ENCODE peak calls at places on chromosomes 6 and 20, in nine cellular contexts. V is neuronal stem cell, S is mesenchymal stem cell, N is heart left ventricle, C is mucosa of descending colon, Q is SK-N-MC, J is aorta, I is uterus, U is endodermal cell. F is an unnamed sample. For H3K9me3, the result is how much of the 10 kb centered on the place peaks cover.

GRCh38 chr20:21433329-21433890 is 36.1 kb upstream of the NKX2-4 start:
- DNase-seq in V (no peak), I (no peak), J (no peak), U (no peak), N (no peak), S (no peak), C (no peak), Q (no peak), F (no peak)

GRCh38 chr20:59082077-59082740 is 39.6 kb upstream of the PRELID3B start:
- DNase-seq in S (no peak), U (no peak), Q (peak), V (no peak), N (no peak), J (no peak), C (no peak), I (no peak), F (no peak)

GRCh38 chr6:158220786-158221442 is 52.8 kb downstream of the GTF2H5 start:
- DNase-seq in I (peak), N (peak), V (peak), C (peak), S (peak), U (peak), Q (no peak), J (peak), F (peak)

GRCh38 chr6:56899311-56899710 is 55.6 kb upstream of the BEND6 start:
- DNase-seq in S (no peak), V (no peak), J (no peak), N (no peak), I (no peak), U (no peak), Q (no peak), C (no peak), F (no peak)

GRCh38 chr6:113381957-113382356 is 475.2 kb upstream of the MARCKS start:
- DNase-seq in S (peak), J (no peak), V (no peak), N (no peak), U (no peak), I (no peak), C (no peak), Q (peak), F (no peak)

GRCh38 chr6:150685860-150686259 is 86.2 kb downstream of the PLEKHG1 start:
- DNase-seq in N (no peak), V (no peak), U (peak), C (no peak), S (no peak), Q (no peak), J (no peak), I (no peak), F (peak)

GRCh38 chr6:109340811-109341210 is 41.5 kb downstream of the CD164 start:
- DNase-seq in N (no peak), C (no peak), S (no peak), Q (no peak), J (no peak), U (no peak), V (no peak), I (no peak), F (no peak)

GRCh38 chr6:36024154-36024760 is at the start of gene SLC26A8:
- DNase-seq in J (no peak), V (no peak), S (no peak), U (peak), Q (no peak), N (no peak), C (no peak), I (no peak), F (no peak)

GRCh38 chr6:21639316-21639715 is 45.8 kb downstream of the SOX4 start:
- DNase-seq in V (no peak), I (no peak), U (no peak), S (no peak), N (no peak), C (no peak), Q (no peak), J (no peak), F (no peak)

GRCh38 chr20:58342104-58342945 is 32.8 kb downstream of the RAB22A start:
- DNase-seq in N (no peak), I (no peak), J (no peak), V (no peak), U (no peak), Q (no peak), C (no peak), S (peak), F (no peak)

GRCh38 chr6:28315628-28316027 is 20.3 kb downstream of the ZSCAN31 start:
- DNase-seq in J (no peak), N (no peak), Q (no peak), V (no peak), U (no peak), C (no peak), S (no peak), I (no peak), F (no peak)

GRCh38 chr6:127690092-127690491 is 113.1 kb downstream of the C6orf58 start:
- DNase-seq in Q (no peak), S (peak), J (no peak), N (no peak), C (no peak), V (peak), I (no peak), U (no peak), F (no peak)

GRCh38 chr20:22074635-22075034 is 369.2 kb downstream of the PAX1 start:
- DNase-seq in I (no peak), N (no peak), Q (no peak), J (no peak), C (no peak), U (no peak), S (no peak), V (no peak), F (no peak)

GRCh38 chr6:68139130-68139529 is 496.0 kb upstream of the ADGRB3 start:
- DNase-seq in J (no peak), I (no peak), C (no peak), U (peak), S (no peak), N (no peak), Q (no peak), V (peak), F (no peak)

GRCh38 chr6:157912326-157912725 is 69.3 kb upstream of the SYNJ2 start:
- DNase-seq in S (no peak), V (no peak), N (no peak), Q (peak), J (no peak), I (no peak), U (no peak), C (no peak), F (no peak)

GRCh38 chr6:113057567-113058053 is 710.5 kb downstream of the RFPL4B start:
- DNase-seq in Q (no peak), I (no peak), J (no peak), C (no peak), V (no peak), S (no peak), U (no peak), N (no peak), F (no peak)

GRCh38 chr6:105713474-105714118 is 310.7 kb upstream of the PREP start:
- DNase-seq in N (no peak), S (peak), V (no peak), U (no peak), J (no peak), I (no peak), Q (no peak), C (no peak), F (no peak)

GRCh38 chr6:35473075-35473848 is 5.1 kb downstream of the RPL10A start:
- DNase-seq in S (no peak), C (no peak), I (no peak), U (peak), J (no peak), V (no peak), Q (no peak), N (no peak), F (no peak)

GRCh38 chr6:45607818-45608217 is 230.1 kb upstream of the SUPT3H start:
- DNase-seq in Q (peak), U (no peak), I (no peak), N (no peak), S (peak), J (no peak), C (no peak), V (no peak), F (no peak)

GRCh38 chr6:89260310-89260709 is 43.2 kb upstream of the GABRR1 start:
- DNase-seq in Q (no peak), N (no peak), I (no peak), S (no peak), U (no peak), V (no peak), C (no peak), J (no peak), F (no peak)

GRCh38 chr6:104143757-104144156 is 716.0 kb downstream of the HACE1 start:
- DNase-seq in N (no peak), I (no peak), J (no peak), V (no peak), S (no peak), C (no peak), U (no peak), Q (no peak), F (no peak)

GRCh38 chr20:44134897-44135810 is 51.8 kb downstream of the JPH2 start:
- DNase-seq in N (no peak), Q (no peak), S (no peak), C (no peak), U (no peak), V (no peak), I (no peak), J (no peak), F (no peak)

GRCh38 chr20:53959849-53960585 is 110.4 kb downstream of the BCAS1 start:
- DNase-seq in I (no peak), N (no peak), V (no peak), Q (no peak), C (no peak), S (peak), U (no peak), J (no peak), F (no peak)

GRCh38 chr6:128899651-128900050 is 16.7 kb downstream of the LAMA2 start:
- DNase-seq in Q (no peak), I (no peak), S (peak), U (no peak), J (no peak), V (no peak), N (no peak), C (no peak), F (no peak)

DNA sequence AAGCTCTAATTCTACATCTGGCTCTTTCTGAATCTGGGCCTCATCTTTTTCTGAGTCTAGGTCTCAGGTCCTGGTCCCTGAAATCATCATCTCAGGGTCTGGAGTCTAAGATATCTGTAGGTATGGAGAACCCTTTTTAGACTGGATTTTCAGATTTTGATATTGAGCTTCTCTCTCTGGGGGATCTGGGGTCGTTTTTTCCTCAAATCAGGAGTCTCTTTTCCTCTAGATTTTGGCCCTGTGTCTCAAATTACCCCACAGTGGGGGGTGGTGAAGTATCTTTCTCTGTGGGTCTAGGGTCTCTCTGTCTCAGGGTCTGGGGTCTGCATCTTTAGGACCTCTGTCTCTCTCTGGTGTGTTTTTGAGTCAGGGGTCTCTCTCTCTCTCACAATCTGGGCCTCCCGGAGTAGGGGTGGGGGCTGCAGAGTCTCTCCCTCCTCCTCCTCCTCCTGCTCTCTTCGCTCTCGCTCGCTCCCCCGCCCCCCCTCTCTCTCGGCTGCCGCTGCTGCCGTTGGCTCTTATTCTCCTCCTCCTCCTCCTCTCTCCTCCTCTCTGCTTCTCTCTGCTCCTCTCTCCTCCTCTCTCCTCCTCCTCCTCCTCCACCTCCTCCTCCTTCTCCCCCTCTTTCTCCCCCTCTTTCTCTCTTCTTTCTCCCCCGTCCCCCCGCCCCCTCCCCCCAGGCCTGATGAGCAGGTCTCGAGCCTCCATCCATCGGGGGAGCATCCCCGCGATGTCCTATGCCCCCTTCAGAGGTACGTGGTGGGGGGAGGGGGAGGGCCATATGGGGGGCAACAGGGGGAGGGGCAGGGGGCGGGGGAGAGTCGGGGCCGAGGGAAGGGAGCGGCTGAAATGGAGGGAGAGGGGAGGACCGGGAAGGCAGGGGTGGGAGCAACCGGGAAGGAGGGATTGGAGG is at the start of gene SYNGAP1:
- DNase-seq in J (peak), N (peak), V (no peak), C (peak), Q (no peak), I (peak), S (peak), U (peak), F (no peak)
- H3K4me3 ChIP-seq in J (peak), N (no peak), V (peak), C (no peak), Q (peak), I (peak), S (peak), U (peak), F (no peak)

DNA sequence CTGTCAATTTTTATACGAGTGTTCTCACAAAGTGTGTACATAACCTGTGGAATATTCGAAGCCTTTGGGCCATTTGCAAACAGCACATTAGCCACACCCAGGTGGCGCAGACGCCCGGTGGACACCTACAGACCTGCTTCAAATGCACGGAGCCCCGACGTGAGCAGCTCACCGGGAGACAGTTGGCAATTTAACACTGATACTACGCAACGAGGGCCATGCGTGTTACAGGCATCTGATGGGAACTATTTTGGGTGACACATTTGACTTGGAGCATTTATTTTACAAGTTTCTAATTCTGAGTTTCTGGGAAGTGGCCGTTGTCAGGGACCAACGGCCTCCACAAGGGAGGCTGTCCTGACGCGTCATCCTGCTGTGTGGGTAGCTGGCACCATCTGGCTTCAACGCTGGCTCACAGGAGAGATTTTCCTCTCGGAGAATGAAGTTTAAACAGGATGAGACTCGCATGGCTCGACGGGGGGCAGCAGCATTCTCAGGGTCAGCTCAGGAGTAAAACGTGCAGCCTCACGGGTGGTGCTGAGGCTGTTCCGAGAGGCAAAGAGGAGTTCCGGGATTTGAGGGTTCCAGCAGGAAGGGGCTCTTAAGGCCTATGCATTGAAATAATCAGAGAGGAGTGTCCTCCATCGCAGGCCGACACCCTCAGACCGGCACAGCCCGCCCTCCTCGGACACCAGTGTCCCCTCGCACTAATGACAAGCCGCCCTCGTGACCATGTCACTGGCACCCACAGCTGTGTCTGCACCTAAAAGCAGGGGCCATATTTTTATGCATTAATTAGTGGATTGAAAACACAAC is 207.4 kb downstream of the DLL1 start:
- DNase-seq in Q (no peak), U (peak), N (no peak), V (no peak), I (no peak), S (no peak), J (peak), C (no peak), F (peak)
- H3K9me3 ChIP-seq in Q (under half), U (under half), N (under half), V (under half), I (under half), S (under half), J (under half), C (under half), F (under half)

DNA sequence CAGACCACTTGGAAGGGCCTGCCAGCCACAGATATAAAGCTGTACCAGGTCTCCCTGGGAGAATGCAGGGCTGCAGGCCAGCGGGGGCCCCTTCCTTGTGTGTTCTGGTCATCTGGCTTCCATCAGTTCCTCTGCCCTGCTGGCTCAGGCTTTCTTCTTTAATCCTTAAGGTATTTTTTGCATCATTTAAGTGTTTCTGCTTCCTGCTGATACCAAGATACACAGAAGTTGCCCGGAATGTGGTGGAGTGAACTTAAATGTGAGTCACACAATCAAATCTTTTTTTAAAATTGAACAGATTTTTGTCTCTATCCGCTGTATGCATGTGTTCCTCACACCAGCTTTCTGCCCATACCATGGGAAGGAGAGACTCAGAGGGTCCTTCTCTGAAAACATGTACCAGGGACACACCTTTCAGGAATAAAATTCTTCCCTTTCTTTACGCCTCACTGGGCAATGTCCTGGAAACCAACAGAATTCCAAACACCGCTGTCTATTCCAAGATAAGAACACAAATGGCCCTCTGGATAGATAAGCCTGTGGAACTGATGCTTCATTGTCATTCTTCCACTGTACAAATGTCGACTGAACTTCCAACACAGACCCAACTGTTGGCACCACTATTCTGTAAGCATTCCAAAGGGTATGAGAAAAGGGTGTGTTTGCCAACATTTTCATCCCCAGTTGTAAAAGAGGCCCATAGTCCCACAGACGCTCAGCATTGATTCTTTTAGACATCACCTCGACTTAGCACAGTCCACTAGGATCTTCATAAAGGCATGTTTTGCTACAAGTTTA is 206.2 kb upstream of the MYLIP start:
- DNase-seq in N (no peak), S (peak), V (no peak), J (no peak), I (peak), U (no peak), C (no peak), Q (no peak), F (no peak)
- H3K4me3 ChIP-seq in N (no peak), S (no peak), V (no peak), J (no peak), I (no peak), U (no peak), C (no peak), Q (no peak), F (no peak)

GRCh38 chr6:167655174-167655821 is 171.4 kb upstream of the AFDN start:
- DNase-seq in C (no peak), J (no peak), N (no peak), V (no peak), S (no peak), I (no peak), U (no peak), Q (no peak), F (no peak)
- H3K9me3 ChIP-seq in C (under half), J (under half), N (under half), V (under half), S (under half), I (under half), U (under half), Q (under half), F (under half)

GRCh38 chr6:29829766-29830165 is 2.1 kb downstream of the HLA-G start:
- DNase-seq in N (no peak), C (no peak), S (no peak), U (no peak), V (no peak), J (no peak), Q (no peak), I (no peak), F (no peak)

GRCh38 chr6:29830409-29830808 is 2.8 kb downstream of the HLA-G start:
- DNase-seq in Q (no peak), I (no peak), J (no peak), C (no peak), U (peak), V (no peak), S (no peak), N (no peak), F (no peak)

GRCh38 chr6:29826271-29826670 is 1.4 kb upstream of the HLA-G start:
- DNase-seq in J (no peak), V (no peak), I (no peak), U (no peak), N (no peak), Q (no peak), S (no peak), C (no peak), F (no peak)

GRCh38 chr6:29827579-29828470 is at the start of gene HLA-G:
- DNase-seq in V (no peak), Q (no peak), S (no peak), I (no peak), J (no peak), C (no peak), U (peak), N (no peak), F (peak)

DNA sequence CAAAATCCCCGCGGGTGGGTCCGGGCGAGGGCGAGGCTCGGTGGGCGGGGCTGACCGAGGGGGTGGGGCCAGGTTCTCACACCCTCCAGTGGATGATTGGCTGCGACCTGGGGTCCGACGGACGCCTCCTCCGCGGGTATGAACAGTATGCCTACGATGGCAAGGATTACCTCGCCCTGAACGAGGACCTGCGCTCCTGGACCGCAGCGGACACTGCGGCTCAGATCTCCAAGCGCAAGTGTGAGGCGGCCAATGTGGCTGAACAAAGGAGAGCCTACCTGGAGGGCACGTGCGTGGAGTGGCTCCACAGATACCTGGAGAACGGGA is 809 bp downstream of the HLA-G start:
- DNase-seq in V (no peak), Q (no peak), U (peak), S (no peak), I (no peak), C (no peak), N (no peak), J (no peak), F (no peak)
- H3K4me3 ChIP-seq in V (no peak), Q (no peak), U (no peak), S (no peak), I (no peak), C (no peak), N (no peak), J (no peak), F (peak)

GRCh38 chr6:168709991-168710390 is 269.0 kb downstream of the SMOC2 start:
- DNase-seq in U (no peak), V (no peak), Q (no peak), J (no peak), N (no peak), S (no peak), I (no peak), C (no peak), F (no peak)
- H3K9me3 ChIP-seq in U (under half), V (under half), Q (under half), J (under half), N (under half), S (under half), I (under half), C (under half), F (under half)